ENCODE peak calls at places on chromosomes 7 and 10, in seven cellular contexts. G is ovary, H is spleen, M is right lobe of liver, F is thoracic aorta, B is left ventricle myocardium inferior, Q is psoas muscle. K is an unnamed sample.
A peak's percentile ranks its signal among the peaks of the same experiment; 100 is the strongest.

GRCh38 chr7:90520484-90520883 is 51.0 kb downstream of the PTTG1IP2 start:
- DNase-seq in B (no peak), Q (no peak), F (no peak), H (no peak), G (no peak), M (no peak), K (no peak)

GRCh38 chr10:106652279-106652678 is 512.2 kb downstream of the SORCS1 start:
- DNase-seq in F (no peak), G (no peak), B (no peak), Q (no peak), H (no peak), M (no peak), K (no peak)

GRCh38 chr7:68823996-68824780 is 774.1 kb upstream of the AUTS2 start:
- DNase-seq in H (no peak), M (no peak), Q (no peak), G (no peak), F (no peak), B (no peak), K (no peak)

GRCh38 chr10:9195385-9195784 is 1140.9 kb downstream of the GATA3 start:
- DNase-seq in Q (no peak), G (no peak), F (no peak), B (no peak), M (no peak), H (no peak), K (no peak)

GRCh38 chr7:79096361-79096805 is 357.1 kb downstream of the MAGI2 start:
- DNase-seq in G (no peak), B (no peak), F (no peak), H (no peak), Q (no peak), M (no peak), K (no peak)

GRCh38 chr10:58998924-58999713 is 177.3 kb upstream of the PHYHIPL start:
- DNase-seq in H (no peak), G (peak; percentile 44), M (peak; percentile 86), F (peak; percentile 54), Q (peak; percentile 60), B (peak; percentile 49), K (no peak)

GRCh38 chr7:149228831-149229471 is 10.5 kb upstream of the ZNF212 start:
- DNase-seq in M (no peak), F (no peak), G (no peak), B (no peak), H (no peak), Q (peak; percentile 3), K (no peak)

GRCh38 chr7:127598318-127598717 is 4.8 kb downstream of the FSCN3 start:
- DNase-seq in B (no peak), F (no peak), Q (no peak), H (no peak), G (no peak), M (no peak), K (no peak)

GRCh38 chr7:14905764-14906163 is 3.2 kb upstream of the DGKB start:
- DNase-seq in G (no peak), M (no peak), B (no peak), H (no peak), F (no peak), Q (no peak), K (no peak)

GRCh38 chr7:9029671-9030070 is 596.3 kb downstream of the NXPH1 start:
- DNase-seq in F (no peak), B (no peak), M (no peak), G (no peak), H (no peak), Q (no peak), K (no peak)

GRCh38 chr10:17029581-17030271 is 99.9 kb downstream of the CUBN start:
- DNase-seq in B (peak; percentile 73), M (no peak), F (peak; percentile 53), Q (peak; percentile 72), G (peak; percentile 85), H (peak; percentile 82), K (peak; percentile 77)

GRCh38 chr10:70762441-70763177 is 22.6 kb downstream of the TBATA start:
- DNase-seq in H (peak; percentile 54), Q (no peak), M (no peak), F (no peak), B (no peak), G (no peak), K (peak; percentile 45)

GRCh38 chr10:12960431-12960898 is 41.0 kb downstream of the CCDC3 start:
- DNase-seq in H (no peak), Q (no peak), F (no peak), G (peak; percentile 63), B (no peak), M (peak; percentile 85), K (no peak)

GRCh38 chr7:138186951-138187351 is 110.7 kb downstream of the AKR1D1 start:
- DNase-seq in M (no peak), B (no peak), H (no peak), F (no peak), Q (no peak), G (no peak), K (no peak)

GRCh38 chr7:142797342-142797798 is 26.6 kb downstream of the PRSS2 start:
- DNase-seq in G (no peak), F (no peak), H (peak; percentile 83), M (no peak), Q (no peak), B (no peak), K (no peak)

GRCh38 chr7:43278088-43278644 is 165.7 kb downstream of the HECW1 start:
- DNase-seq in H (no peak), B (no peak), G (no peak), M (no peak), F (no peak), Q (no peak), K (no peak)

GRCh38 chr7:120857558-120858298 is at the start of gene TSPAN12:
- DNase-seq in M (peak; percentile 92), H (peak; percentile 90), Q (peak; percentile 89), F (peak; percentile 41), B (peak; percentile 86), G (peak; percentile 52), K (peak; percentile 90)

GRCh38 chr7:19964198-19964597 is 190.8 kb upstream of the TMEM196 start:
- DNase-seq in B (no peak), Q (no peak), G (no peak), M (no peak), F (no peak), H (no peak), K (no peak)

GRCh38 chr10:9789996-9790395 is 1227.7 kb upstream of the CELF2 start:
- DNase-seq in H (no peak), Q (no peak), F (no peak), G (no peak), B (no peak), M (no peak), K (no peak)

GRCh38 chr7:105130048-105130447 is 116.0 kb downstream of the KMT2E start:
- DNase-seq in Q (no peak), F (no peak), M (no peak), G (no peak), B (no peak), H (no peak), K (no peak)

GRCh38 chr7:150901160-150902035 is 49.1 kb downstream of the AOC1 start:
- DNase-seq in G (no peak), M (peak; percentile 76), Q (no peak), F (no peak), B (peak; percentile 34), H (no peak), K (no peak)

GRCh38 chr7:125147047-125147446 is 217.4 kb upstream of the POT1 start:
- DNase-seq in G (no peak), F (no peak), H (no peak), B (no peak), M (no peak), Q (no peak), K (no peak)

GRCh38 chr7:92622680-92623079 is 32.5 kb upstream of the FAM133B start:
- DNase-seq in G (no peak), F (no peak), M (no peak), H (no peak), B (no peak), Q (no peak), K (no peak)

GRCh38 chr7:92621026-92621540 is 30.9 kb upstream of the FAM133B start:
- DNase-seq in H (no peak), Q (peak; percentile 52), F (no peak), G (peak; percentile 65), M (no peak), B (peak; percentile 28), K (no peak)

GRCh38 chr7:92623544-92623943 is 33.4 kb upstream of the FAM133B start:
- DNase-seq in G (no peak), B (no peak), H (no peak), M (no peak), F (no peak), Q (no peak), K (no peak)

GRCh38 chr7:92624298-92624996 is 34.3 kb upstream of the FAM133B start:
- DNase-seq in M (no peak), F (no peak), H (no peak), G (no peak), Q (no peak), B (no peak), K (no peak)

GRCh38 chr7:92621641-92622429 is 31.6 kb upstream of the FAM133B start:
- DNase-seq in G (no peak), F (no peak), M (no peak), Q (no peak), H (no peak), B (no peak), K (no peak)
- H3K27ac ChIP-seq in G (no peak overlapping the region), F (peak overlapping the region; percentile 55), M (no peak overlapping the region), Q (peak overlapping the region; percentile 1), H (peak overlapping the region; percentile 41), B (peak overlapping the region; percentile 51), K (no peak overlapping the region)

DNA sequence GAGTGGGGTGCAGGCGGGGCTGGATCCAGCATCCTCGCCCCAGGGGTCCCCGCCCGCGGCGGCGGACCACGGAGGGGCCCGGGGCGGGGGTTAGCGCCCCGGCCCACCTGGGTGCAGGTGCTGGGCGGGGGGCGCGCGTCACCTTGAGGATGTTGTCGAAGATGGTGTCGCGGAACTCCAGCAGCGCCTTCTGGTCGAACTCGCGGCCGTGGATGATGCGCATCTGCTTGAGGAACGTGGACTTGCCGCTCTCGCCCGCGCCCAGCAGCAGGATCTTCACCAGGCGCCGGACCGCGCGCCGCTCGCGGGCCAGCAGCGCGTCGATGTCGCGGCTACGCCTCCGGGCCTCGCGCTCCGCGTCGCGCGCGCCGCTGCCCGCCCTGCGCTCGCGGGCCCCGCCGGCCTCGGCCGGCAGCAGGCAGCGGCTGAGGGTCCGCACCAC is 376 bp downstream of the GNA12 start:
- DNase-seq in H (peak; percentile 91), Q (peak; percentile 72), B (no peak), F (no peak), M (peak; percentile 62), G (peak; percentile 57), K (peak; percentile 74)
- H3K4me3 ChIP-seq in H (peak overlapping the region; percentile 62), Q (peak overlapping the region; percentile 80), B (peak overlapping the region; percentile 86), F (peak overlapping the region; percentile 86), M (peak overlapping the region; percentile 59), G (peak overlapping the region; percentile 60), K (peak overlapping the region; percentile 73)

DNA sequence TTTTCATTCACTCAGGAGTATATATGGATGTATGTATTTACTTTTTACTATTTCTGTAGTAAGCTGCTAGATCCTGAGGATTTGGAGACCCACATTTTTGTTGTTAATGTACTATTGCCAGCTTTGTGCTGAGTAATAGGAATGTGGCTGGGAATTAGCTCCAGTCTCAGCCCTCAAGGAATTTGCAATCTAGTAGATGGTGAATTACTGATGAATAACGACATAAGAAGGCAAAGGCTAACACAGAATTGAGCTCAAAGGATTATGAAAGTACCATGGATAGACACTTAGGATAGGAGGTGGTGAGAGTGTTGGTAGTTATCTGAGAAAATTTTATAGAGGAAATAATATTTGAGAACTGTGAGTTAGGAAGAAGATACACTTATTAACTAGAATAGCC is 19.9 kb downstream of the CASD1 start:
- DNase-seq in B (no peak), F (no peak), Q (no peak), G (no peak), H (no peak), M (no peak), K (no peak)
- H3K4me1 ChIP-seq in B (no peaks in the 10 kb centered on the region), F (no peaks in the 10 kb centered on the region), Q (no peaks in the 10 kb centered on the region), G (no peaks in the 10 kb centered on the region), H (no peaks in the 10 kb centered on the region), M (no peaks in the 10 kb centered on the region), K (no peaks in the 10 kb centered on the region)

GRCh38 chr7:5666361-5666760 is 115.1 kb downstream of the RNF216 start:
- DNase-seq in B (no peak), F (no peak), M (no peak), H (no peak), G (no peak), Q (no peak), K (no peak)
- H3K27ac ChIP-seq in B (no peak overlapping the region), F (no peak overlapping the region), M (no peak overlapping the region), H (no peak overlapping the region), G (no peak overlapping the region), Q (no peak overlapping the region), K (no peak overlapping the region)